ENCODE peak calls at places on chromosomes 5 and 9, in six cellular contexts. M is NAMALWA; W is nucleus accumbens; I is PC-3; C is activated T-cell treated with anti-CD3 and anti-CD28 coated beads, Interleukin-2, amount 50 U/mL, for 72 hours; B is uterus. P is an unnamed sample.

GRCh38 chr5:172644711-172645110 is 3.6 kb downstream of the NEURL1B start:
- DNase-seq in W (no peak), M (no peak), B (no peak), I (no peak), C (no peak), P (no peak)

GRCh38 chr5:62547929-62548678 is 30.5 kb upstream of the LRRC70 start:
- DNase-seq in W (no peak), I (no peak), C (no peak), B (no peak), M (peak), P (no peak)

GRCh38 chr5:178797101-178797521 is 62.6 kb upstream of the ZNF354B start:
- DNase-seq in C (no peak), B (no peak), W (no peak), I (no peak), M (no peak), P (no peak)

GRCh38 chr5:67244345-67244793 is 47.8 kb upstream of the CD180 start:
- DNase-seq in W (no peak), B (no peak), C (no peak), I (peak), M (no peak), P (peak)

GRCh38 chr5:10854526-10855277 is 93.7 kb upstream of the DAP start:
- DNase-seq in M (no peak), C (no peak), B (no peak), W (no peak), I (no peak), P (no peak)

GRCh38 chr5:41761663-41762062 is 108.6 kb downstream of the OXCT1 start:
- DNase-seq in M (no peak), C (no peak), W (no peak), B (no peak), I (no peak), P (no peak)

GRCh38 chr9:122860319-122861142 is 32.1 kb upstream of the PDCL start:
- DNase-seq in I (peak), B (no peak), M (no peak), W (no peak), C (no peak), P (peak)

GRCh38 chr9:114344188-114344566 is 14.5 kb downstream of the ORM2 start:
- DNase-seq in C (no peak), I (no peak), W (no peak), M (no peak), B (no peak), P (no peak)

P was measured in M059J.